ENCODE peak calls at places on chromosomes 13 and 19, in five cellular contexts. J is mesendoderm, K is tibial artery, B is lung, X is neuronal stem cell. E is an unnamed sample.

GRCh38 chr13:114064516-114065140 is 67.8 kb downstream of the RASA3 start:
- DNase-seq in K (no peak), B (no peak), J (no peak), X (peak; percentile 79), E (peak; percentile 44)

GRCh38 chr19:7822910-7823515 is 7.0 kb upstream of the EVI5L start:
- DNase-seq in X (no peak), B (no peak), J (no peak), K (no peak), E (no peak)

GRCh38 chr19:16325161-16325527 is 518 bp downstream of the KLF2 start:
- DNase-seq in X (peak; percentile 17), J (peak; percentile 48), B (peak; percentile 55), K (no peak), E (no peak)

GRCh38 chr19:54179921-54180452 is 7.0 kb upstream of the TMC4 start:
- DNase-seq in J (peak; percentile 99), X (peak; percentile 84), B (no peak), K (no peak), E (no peak)

GRCh38 chr13:42970824-42971669 is 21.0 kb downstream of the EPSTI1 start:
- DNase-seq in K (peak; percentile 28), B (no peak), J (peak; percentile 86), X (peak; percentile 47), E (no peak)

GRCh38 chr13:59425211-59425721 is 738.5 kb downstream of the DIAPH3 start:
- DNase-seq in K (no peak), B (no peak), J (no peak), X (no peak), E (no peak)

GRCh38 chr13:98571955-98572662 is 4.8 kb downstream of the STK24 start:
- DNase-seq in X (no peak), B (no peak), K (no peak), J (peak; percentile 22), E (peak; percentile 84)

GRCh38 chr13:97855570-97855970 is 97.9 kb upstream of the IPO5 start:
- DNase-seq in B (no peak), K (no peak), J (peak; percentile 71), X (peak; percentile 67), E (peak; percentile 27)

GRCh38 chr13:30323524-30323923 is 16.2 kb upstream of the KATNAL1 start:
- DNase-seq in X (no peak), B (no peak), J (no peak), K (no peak), E (no peak)

GRCh38 chr13:46641274-46642081 is 88.5 kb downstream of the LRCH1 start:
- DNase-seq in K (no peak), J (no peak), X (no peak), B (no peak), E (no peak)

GRCh38 chr13:29383476-29383875 is 212.0 kb downstream of the SLC7A1 start:
- DNase-seq in K (no peak), B (no peak), X (no peak), J (no peak), E (no peak)

GRCh38 chr13:67106502-67107057 is 123.6 kb downstream of the PCDH9 start:
- DNase-seq in X (no peak), J (no peak), B (no peak), K (no peak), E (no peak)

GRCh38 chr13:53001871-53002270 is 26.7 kb upstream of the OLFM4 start:
- DNase-seq in B (no peak), X (no peak), K (no peak), J (no peak), E (no peak)

GRCh38 chr19:41030651-41031050 is 39.6 kb downstream of the CYP2B6 start:
- DNase-seq in B (no peak), X (no peak), K (no peak), J (peak; percentile 38), E (no peak)

GRCh38 chr13:101624981-101625380 is 172.5 kb downstream of the ITGBL1 start:
- DNase-seq in X (no peak), J (no peak), K (no peak), B (no peak), E (no peak)

DNA sequence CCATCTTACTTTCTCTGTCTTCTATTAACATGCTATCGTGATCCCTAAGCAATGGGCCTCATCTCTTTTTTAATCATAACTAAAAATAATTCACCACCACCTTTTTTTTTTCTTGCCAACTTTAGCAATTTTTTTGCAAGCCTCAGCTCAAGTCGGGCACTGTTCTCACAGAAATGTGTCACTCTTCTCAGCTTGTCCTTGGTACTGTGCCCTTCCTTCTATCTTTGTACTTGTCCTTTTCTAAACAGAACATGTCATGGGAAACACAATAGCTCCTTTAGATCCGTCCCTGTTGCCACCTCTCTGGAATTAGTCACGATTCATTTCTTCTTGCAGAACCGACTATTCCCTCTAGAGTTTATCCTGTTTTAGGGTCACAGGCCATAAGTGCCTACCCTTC is 10.3 kb downstream of the SERP2 start:
- DNase-seq in K (no peak), B (no peak), J (no peak), X (no peak), E (no peak)
- H3K27ac ChIP-seq in K (no peak overlapping the region), B (no peak overlapping the region), J (no peak overlapping the region), X (no peak overlapping the region), E (no peak overlapping the region)

DNA sequence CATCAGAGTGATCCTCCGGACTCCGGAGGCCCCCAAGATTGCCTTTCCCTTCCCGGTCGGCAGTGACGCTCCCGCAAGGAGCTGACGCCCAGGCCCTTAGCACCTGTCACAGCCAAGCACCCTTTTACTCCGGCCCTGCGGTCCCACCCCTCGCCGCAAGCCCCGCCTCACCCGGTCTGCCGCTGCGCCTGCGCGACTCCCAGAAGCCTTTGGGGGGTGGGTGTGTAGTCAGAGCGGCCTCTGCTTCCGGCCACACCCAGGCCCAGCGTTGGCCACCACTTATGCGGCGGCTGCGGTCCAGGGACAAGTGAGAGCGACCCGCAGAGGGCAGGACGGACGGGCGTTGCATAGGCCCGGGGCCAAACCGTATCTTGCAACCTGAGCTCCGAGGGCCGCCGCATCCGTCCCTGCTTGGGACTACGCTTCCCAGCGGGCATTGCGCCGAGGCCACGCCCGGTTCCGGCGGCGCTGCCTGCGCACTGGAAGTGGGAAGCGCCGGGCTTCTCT is 441 bp upstream of the ZFP28 start:
- DNase-seq in X (peak; percentile 87), B (peak; percentile 93), K (peak; percentile 86), J (peak; percentile 94), E (peak; percentile 86)
- H3K27ac ChIP-seq in X (peak overlapping the region; percentile 90), B (peak overlapping the region; percentile 90), K (peak overlapping the region; percentile 85), J (peak overlapping the region; percentile 84), E (peak overlapping the region; percentile 43)

GRCh38 chr19:33714149-33714548 is 82.5 kb upstream of the KCTD15 start:
- DNase-seq in X (no peak), K (no peak), B (no peak), J (no peak), E (no peak)
- H3K27ac ChIP-seq in X (no peak overlapping the region), K (no peak overlapping the region), B (no peak overlapping the region), J (no peak overlapping the region), E (no peak overlapping the region)

GRCh38 chr19:34310494-34310981 is 54.5 kb upstream of the GPI start:
- DNase-seq in K (no peak), X (no peak), J (no peak), B (no peak), E (no peak)
- H3K27ac ChIP-seq in K (peak overlapping the region; percentile 38), X (no peak overlapping the region), J (no peak overlapping the region), B (no peak overlapping the region), E (no peak overlapping the region)

GRCh38 chr19:33724021-33724722 is 72.5 kb upstream of the KCTD15 start:
- DNase-seq in X (no peak), B (no peak), J (no peak), K (no peak), E (no peak)
- H3K27ac ChIP-seq in X (no peak overlapping the region), B (no peak overlapping the region), J (no peak overlapping the region), K (no peak overlapping the region), E (no peak overlapping the region)

GRCh38 chr19:48470281-48470680 is 1.1 kb downstream of the CYTH2 start:
- DNase-seq in B (no peak), X (no peak), K (no peak), J (no peak), E (no peak)

GRCh38 chr19:48466571-48467325 is 2.4 kb upstream of the CYTH2 start:
- DNase-seq in J (no peak), X (no peak), B (no peak), K (no peak), E (no peak)

GRCh38 chr19:48470856-48471255 is 1.7 kb downstream of the CYTH2 start:
- DNase-seq in B (no peak), X (no peak), J (no peak), K (no peak), E (no peak)

GRCh38 chr19:48469056-48469881 is at the start of gene CYTH2:
- DNase-seq in K (peak; percentile 100), J (peak; percentile 100), X (peak; percentile 100), B (peak; percentile 100), E (peak; percentile 100)

GRCh38 chr19:48468806-48469055 is 438 bp upstream of the CYTH2 start:
- DNase-seq in K (no peak), X (no peak), J (no peak), B (no peak), E (no peak)
- H3K27ac ChIP-seq in K (peak overlapping the region; percentile 59), X (peak overlapping the region; percentile 91), J (no peak overlapping the region), B (peak overlapping the region; percentile 37), E (no peak overlapping the region)

GRCh38 chr19:13056052-13056660 is 46.5 kb downstream of the LYL1 start:
- DNase-seq in K (peak; percentile 75), X (no peak), B (peak; percentile 88), J (peak; percentile 85), E (peak; percentile 77)

GRCh38 chr19:13055213-13056051 is 47.2 kb downstream of the LYL1 start:
- DNase-seq in K (peak; percentile 86), J (peak; percentile 76), B (peak; percentile 61), X (no peak), E (no peak)

GRCh38 chr19:13058951-13059660 is 43.6 kb downstream of the LYL1 start:
- DNase-seq in J (no peak), B (no peak), K (no peak), X (no peak), E (no peak)

GRCh38 chr19:13057744-13058143 is 44.9 kb downstream of the LYL1 start:
- DNase-seq in K (no peak), X (no peak), B (no peak), J (no peak), E (no peak)

GRCh38 chr19:13057147-13057572 is 45.5 kb downstream of the LYL1 start:
- DNase-seq in K (no peak), J (no peak), X (no peak), B (no peak), E (no peak)
- H3K27ac ChIP-seq in K (peak overlapping the region; percentile 92), J (no peak overlapping the region), X (no peak overlapping the region), B (peak overlapping the region; percentile 98), E (no peak overlapping the region)

GRCh38 chr13:27432180-27432579 is 7.8 kb downstream of the GTF3A start:
- DNase-seq in K (no peak), X (no peak), J (no peak), B (no peak), E (no peak)
- H3K27ac ChIP-seq in K (no peak overlapping the region), X (no peak overlapping the region), J (no peak overlapping the region), B (no peak overlapping the region), E (no peak overlapping the region)

DNA sequence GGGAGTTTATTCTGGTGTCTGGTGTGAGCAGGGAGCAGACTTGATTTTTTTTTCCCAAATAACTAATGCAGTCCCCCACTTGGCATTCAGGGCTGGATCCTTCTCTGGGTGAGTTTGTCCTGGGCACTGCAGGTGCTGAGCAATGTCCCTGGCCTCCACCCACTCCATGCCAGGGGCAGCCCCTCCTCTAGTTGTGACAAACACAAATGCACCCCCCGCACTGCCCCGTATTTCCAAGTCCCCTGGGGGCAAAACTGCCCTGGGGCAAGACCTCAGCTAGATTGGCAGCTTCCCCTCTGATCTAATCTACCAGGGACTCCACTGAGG is 6.4 kb downstream of the MOB3A start:
- DNase-seq in J (no peak), X (no peak), B (no peak), K (no peak), E (no peak)
- H3K27ac ChIP-seq in J (no peak overlapping the region), X (no peak overlapping the region), B (peak overlapping the region; percentile 91), K (peak overlapping the region; percentile 50), E (peak overlapping the region; percentile 50)

E was measured in PC-9.